ENCODE peak calls at places on chromosome 4, in eight cellular contexts. One of them, this sample, is unnamed.

GRCh38 chr4:4524364-4524763 is 17.5 kb downstream of the STX18 start:
- DNase-seq in adrenal gland: no peak
- DNase-seq in lower lobe of right lung: no peak
- DNase-seq in ovary: no peak
- DNase-seq in AG10803: no peak
- DNase-seq in epithelial cell of esophagus: no peak
- DNase-seq in iPS DF 6.9: no peak
- DNase-seq in mammary epithelial cell: no peak
- DNase-seq in this sample: no peak

GRCh38 chr4:57184378-57185031 is 74.3 kb upstream of the IGFBP7 start:
- DNase-seq in adrenal gland: no peak
- DNase-seq in lower lobe of right lung: no peak
- DNase-seq in ovary: no peak
- DNase-seq in AG10803: no peak
- DNase-seq in epithelial cell of esophagus: no peak
- DNase-seq in iPS DF 6.9: no peak
- DNase-seq in mammary epithelial cell: no peak
- DNase-seq in this sample: no peak

GRCh38 chr4:6855692-6856297 is 53.8 kb upstream of the TBC1D14 start:
- DNase-seq in adrenal gland: no peak
- DNase-seq in lower lobe of right lung: no peak
- DNase-seq in ovary: no peak
- DNase-seq in AG10803: peak; percentile 43
- DNase-seq in epithelial cell of esophagus: no peak
- DNase-seq in iPS DF 6.9: no peak
- DNase-seq in mammary epithelial cell: no peak
- DNase-seq in this sample: no peak

GRCh38 chr4:42282081-42282901 is 115.0 kb upstream of the SHISA3 start:
- DNase-seq in adrenal gland: peak; percentile 63
- DNase-seq in lower lobe of right lung: no peak
- DNase-seq in ovary: peak; percentile 46
- DNase-seq in AG10803: peak; percentile 50
- DNase-seq in epithelial cell of esophagus: peak; percentile 73
- DNase-seq in iPS DF 6.9: no peak
- DNase-seq in mammary epithelial cell: peak; percentile 37
- DNase-seq in this sample: peak; percentile 11

GRCh38 chr4:2101346-2102044 is 42.4 kb downstream of the NAT8L start:
- DNase-seq in adrenal gland: no peak
- DNase-seq in lower lobe of right lung: no peak
- DNase-seq in ovary: no peak
- DNase-seq in AG10803: peak; percentile 16
- DNase-seq in epithelial cell of esophagus: peak; percentile 75
- DNase-seq in iPS DF 6.9: no peak
- DNase-seq in mammary epithelial cell: peak; percentile 83
- DNase-seq in this sample: peak; percentile 54

GRCh38 chr4:16026155-16026761 is 57.6 kb downstream of the PROM1 start:
- DNase-seq in adrenal gland: peak; percentile 37
- DNase-seq in lower lobe of right lung: no peak
- DNase-seq in ovary: no peak
- DNase-seq in AG10803: peak; percentile 63
- DNase-seq in epithelial cell of esophagus: peak; percentile 69
- DNase-seq in iPS DF 6.9: no peak
- DNase-seq in mammary epithelial cell: peak; percentile 32
- DNase-seq in this sample: no peak

GRCh38 chr4:174047363-174047762 is 236.1 kb downstream of the FBXO8 start:
- DNase-seq in adrenal gland: no peak
- DNase-seq in lower lobe of right lung: no peak
- DNase-seq in ovary: no peak
- DNase-seq in AG10803: no peak
- DNase-seq in epithelial cell of esophagus: no peak
- DNase-seq in iPS DF 6.9: no peak
- DNase-seq in mammary epithelial cell: no peak
- DNase-seq in this sample: no peak

GRCh38 chr4:94802091-94802490 is 44.3 kb downstream of the BMPR1B start:
- DNase-seq in adrenal gland: no peak
- DNase-seq in lower lobe of right lung: no peak
- DNase-seq in ovary: no peak
- DNase-seq in AG10803: no peak
- DNase-seq in epithelial cell of esophagus: no peak
- DNase-seq in iPS DF 6.9: no peak
- DNase-seq in mammary epithelial cell: no peak
- DNase-seq in this sample: no peak

GRCh38 chr4:145820407-145820806 is 118.2 kb downstream of the ZNF827 start:
- DNase-seq in adrenal gland: no peak
- DNase-seq in lower lobe of right lung: no peak
- DNase-seq in ovary: no peak
- DNase-seq in AG10803: no peak
- DNase-seq in epithelial cell of esophagus: no peak
- DNase-seq in iPS DF 6.9: no peak
- DNase-seq in mammary epithelial cell: no peak
- DNase-seq in this sample: no peak

GRCh38 chr4:94722748-94723147 is 35.0 kb upstream of the BMPR1B start:
- DNase-seq in adrenal gland: no peak
- DNase-seq in lower lobe of right lung: no peak
- DNase-seq in ovary: no peak
- DNase-seq in AG10803: no peak
- DNase-seq in epithelial cell of esophagus: no peak
- DNase-seq in iPS DF 6.9: no peak
- DNase-seq in mammary epithelial cell: no peak
- DNase-seq in this sample: no peak

GRCh38 chr4:26069218-26069617 is 155.2 kb downstream of the SMIM20 start:
- DNase-seq in adrenal gland: no peak
- DNase-seq in lower lobe of right lung: no peak
- DNase-seq in ovary: no peak
- DNase-seq in AG10803: no peak
- DNase-seq in epithelial cell of esophagus: peak; percentile 20
- DNase-seq in iPS DF 6.9: peak; percentile 50
- DNase-seq in mammary epithelial cell: no peak
- DNase-seq in this sample: no peak

GRCh38 chr4:77433102-77433733 is 172.4 kb upstream of the CXCL13 start:
- DNase-seq in adrenal gland: no peak
- DNase-seq in lower lobe of right lung: no peak
- DNase-seq in ovary: no peak
- DNase-seq in AG10803: peak; percentile 12
- DNase-seq in epithelial cell of esophagus: peak; percentile 61
- DNase-seq in iPS DF 6.9: no peak
- DNase-seq in mammary epithelial cell: peak; percentile 44
- DNase-seq in this sample: no peak

GRCh38 chr4:155854597-155855226 is 11.4 kb downstream of the ASIC5 start:
- DNase-seq in adrenal gland: no peak
- DNase-seq in lower lobe of right lung: no peak
- DNase-seq in ovary: no peak
- DNase-seq in AG10803: peak; percentile 43
- DNase-seq in epithelial cell of esophagus: no peak
- DNase-seq in iPS DF 6.9: no peak
- DNase-seq in mammary epithelial cell: no peak
- DNase-seq in this sample: peak; percentile 11

GRCh38 chr4:53497446-53498069 is 93.7 kb downstream of the LNX1 start:
- DNase-seq in adrenal gland: peak; percentile 78
- DNase-seq in lower lobe of right lung: no peak
- DNase-seq in ovary: peak; percentile 79
- DNase-seq in AG10803: peak; percentile 81
- DNase-seq in epithelial cell of esophagus: no peak
- DNase-seq in iPS DF 6.9: no peak
- DNase-seq in mammary epithelial cell: no peak
- DNase-seq in this sample: no peak

GRCh38 chr4:67288964-67289363 is 256.3 kb downstream of the CENPC start:
- DNase-seq in adrenal gland: no peak
- DNase-seq in lower lobe of right lung: no peak
- DNase-seq in ovary: no peak
- DNase-seq in AG10803: no peak
- DNase-seq in epithelial cell of esophagus: peak; percentile 18
- DNase-seq in iPS DF 6.9: peak; percentile 33
- DNase-seq in mammary epithelial cell: no peak
- DNase-seq in this sample: no peak

GRCh38 chr4:186104114-186104894 is at the start of gene FAM149A:
- DNase-seq in adrenal gland: peak; percentile 46
- DNase-seq in lower lobe of right lung: peak; percentile 86
- DNase-seq in ovary: peak; percentile 58
- DNase-seq in AG10803: no peak
- DNase-seq in epithelial cell of esophagus: peak; percentile 24
- DNase-seq in iPS DF 6.9: no peak
- DNase-seq in mammary epithelial cell: peak; percentile 3
- DNase-seq in this sample: peak; percentile 59

GRCh38 chr4:54099959-54100606 is at the start of gene GSX2:
- DNase-seq in adrenal gland: no peak
- DNase-seq in lower lobe of right lung: no peak
- DNase-seq in ovary: peak; percentile 36
- DNase-seq in AG10803: peak; percentile 28
- DNase-seq in epithelial cell of esophagus: no peak
- DNase-seq in iPS DF 6.9: no peak
- DNase-seq in mammary epithelial cell: peak; percentile 12
- DNase-seq in this sample: peak; percentile 79

GRCh38 chr4:19319607-19320006 is 932.1 kb upstream of the SLIT2 start:
- DNase-seq in adrenal gland: no peak
- DNase-seq in lower lobe of right lung: no peak
- DNase-seq in ovary: no peak
- DNase-seq in AG10803: no peak
- DNase-seq in epithelial cell of esophagus: no peak
- DNase-seq in iPS DF 6.9: no peak
- DNase-seq in mammary epithelial cell: no peak
- DNase-seq in this sample: no peak

GRCh38 chr4:170026253-170026991 is at the start of gene MFAP3L:
- DNase-seq in adrenal gland: peak; percentile 84
- DNase-seq in lower lobe of right lung: peak; percentile 93
- DNase-seq in ovary: peak; percentile 81
- DNase-seq in AG10803: peak; percentile 92
- DNase-seq in epithelial cell of esophagus: peak; percentile 96
- DNase-seq in iPS DF 6.9: peak; percentile 27
- DNase-seq in mammary epithelial cell: peak; percentile 89
- DNase-seq in this sample: peak; percentile 83

GRCh38 chr4:110122201-110122600 is 76.2 kb downstream of the ELOVL6 start:
- DNase-seq in adrenal gland: no peak
- DNase-seq in lower lobe of right lung: no peak
- DNase-seq in ovary: no peak
- DNase-seq in AG10803: peak; percentile 58
- DNase-seq in epithelial cell of esophagus: no peak
- DNase-seq in iPS DF 6.9: no peak
- DNase-seq in mammary epithelial cell: no peak
- DNase-seq in this sample: no peak

DNA sequence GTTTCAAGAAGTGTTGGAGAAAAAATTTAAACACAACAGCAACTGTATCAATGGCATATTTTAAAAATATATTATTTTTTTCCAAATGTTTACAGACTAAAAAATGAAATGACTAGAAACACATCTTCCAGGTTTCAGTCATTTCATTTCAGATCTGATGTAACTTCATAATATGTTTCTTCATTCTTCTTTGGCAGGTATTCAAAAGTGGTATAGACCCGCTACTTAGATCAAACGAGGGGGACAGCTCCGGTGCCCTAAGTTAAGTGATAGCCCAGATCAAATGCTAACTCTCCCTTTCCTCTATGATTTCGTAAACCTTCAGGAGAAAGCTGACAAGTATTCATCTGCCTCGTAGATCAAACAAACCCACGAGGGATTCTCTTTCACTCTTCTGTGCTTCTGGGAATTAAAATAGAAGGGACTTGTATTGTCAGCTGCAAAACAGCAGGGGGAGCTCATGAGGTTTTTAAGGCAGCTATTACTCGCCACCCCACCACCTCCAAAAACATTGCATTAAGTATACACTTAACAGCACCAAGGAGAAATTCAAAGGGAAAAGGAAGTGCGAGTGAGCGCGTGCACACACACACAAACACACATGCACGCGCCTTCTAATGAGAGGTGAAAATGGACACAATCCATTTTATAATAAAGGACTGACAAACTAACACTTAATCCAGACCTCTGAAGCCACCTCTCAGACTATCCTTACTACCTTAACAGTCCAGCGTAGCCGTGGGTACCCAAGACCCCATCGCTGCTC is 21.4 kb downstream of the HELT start:
- DNase-seq in adrenal gland: peak; percentile 68
- DNase-seq in lower lobe of right lung: peak; percentile 54
- DNase-seq in ovary: peak; percentile 66
- DNase-seq in AG10803: peak; percentile 61
- DNase-seq in epithelial cell of esophagus: peak; percentile 62
- DNase-seq in iPS DF 6.9: no peak
- DNase-seq in mammary epithelial cell: peak; percentile 35
- DNase-seq in this sample: peak; percentile 24
- H3K4me3 ChIP-seq in adrenal gland: peak overlapping the region; percentile 43
- H3K4me3 ChIP-seq in lower lobe of right lung: no peak overlapping the region
- H3K4me3 ChIP-seq in ovary: no peak overlapping the region
- H3K4me3 ChIP-seq in AG10803: peak overlapping the region; percentile 43
- H3K4me3 ChIP-seq in epithelial cell of esophagus: no peak overlapping the region
- H3K4me3 ChIP-seq in iPS DF 6.9: no peak overlapping the region
- H3K4me3 ChIP-seq in mammary epithelial cell: peak overlapping the region; percentile 32
- H3K4me3 ChIP-seq in this sample: no peak overlapping the region

GRCh38 chr4:153950100-153950979 is 161.5 kb upstream of the SFRP2 start:
- DNase-seq in adrenal gland: no peak
- DNase-seq in lower lobe of right lung: no peak
- DNase-seq in ovary: no peak
- DNase-seq in AG10803: no peak
- DNase-seq in epithelial cell of esophagus: no peak
- DNase-seq in iPS DF 6.9: no peak
- DNase-seq in mammary epithelial cell: peak; percentile 3
- DNase-seq in this sample: no peak
- H3K4me3 ChIP-seq in adrenal gland: no peak overlapping the region
- H3K4me3 ChIP-seq in lower lobe of right lung: no peak overlapping the region
- H3K4me3 ChIP-seq in ovary: no peak overlapping the region
- H3K4me3 ChIP-seq in AG10803: no peak overlapping the region
- H3K4me3 ChIP-seq in epithelial cell of esophagus: no peak overlapping the region
- H3K4me3 ChIP-seq in iPS DF 6.9: no peak overlapping the region
- H3K4me3 ChIP-seq in mammary epithelial cell: no peak overlapping the region
- H3K4me3 ChIP-seq in this sample: no peak overlapping the region

GRCh38 chr4:112706840-112707207 is 69.9 kb downstream of the LARP7 start:
- DNase-seq in adrenal gland: no peak
- DNase-seq in lower lobe of right lung: no peak
- DNase-seq in ovary: no peak
- DNase-seq in AG10803: no peak
- DNase-seq in epithelial cell of esophagus: no peak
- DNase-seq in iPS DF 6.9: no peak
- DNase-seq in mammary epithelial cell: no peak
- DNase-seq in this sample: no peak
- H3K4me3 ChIP-seq in adrenal gland: peak overlapping the region; percentile 75
- H3K4me3 ChIP-seq in lower lobe of right lung: no peak overlapping the region
- H3K4me3 ChIP-seq in ovary: peak overlapping the region; percentile 49
- H3K4me3 ChIP-seq in AG10803: no peak overlapping the region
- H3K4me3 ChIP-seq in epithelial cell of esophagus: no peak overlapping the region
- H3K4me3 ChIP-seq in iPS DF 6.9: peak overlapping the region; percentile 26
- H3K4me3 ChIP-seq in mammary epithelial cell: no peak overlapping the region
- H3K4me3 ChIP-seq in this sample: no peak overlapping the region

DNA sequence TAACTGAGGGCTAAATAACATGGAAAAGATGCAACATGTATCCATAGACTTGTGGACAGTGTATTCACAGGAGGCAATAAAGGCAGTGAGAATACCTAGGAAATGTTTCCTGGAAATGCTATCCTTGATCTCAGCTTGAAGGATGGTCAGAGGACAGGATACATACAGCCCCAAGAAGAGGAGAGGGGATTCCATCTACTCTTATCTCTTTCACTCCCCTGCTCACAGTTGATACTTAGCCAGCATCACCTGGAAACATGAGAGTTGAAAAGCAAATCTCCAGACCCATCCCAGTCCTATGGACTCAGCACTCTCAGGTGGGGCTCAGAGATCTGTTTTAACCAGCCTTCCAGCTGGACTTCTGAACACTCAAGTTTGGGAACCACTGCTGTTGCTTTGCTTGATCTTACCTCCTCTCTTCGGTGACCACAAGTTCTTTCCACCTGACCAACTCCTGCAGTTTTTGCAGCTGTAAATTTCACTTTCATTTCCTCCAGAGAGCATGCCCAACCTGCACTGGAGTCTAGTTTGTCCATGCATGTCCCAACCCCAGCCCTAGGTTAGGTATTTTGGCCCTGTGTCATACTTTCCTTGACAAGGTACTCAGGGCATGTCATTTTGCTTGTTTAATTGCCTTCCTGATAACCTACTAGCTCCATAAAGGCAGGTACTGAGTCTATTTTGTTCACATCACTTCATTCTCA is 10.4 kb downstream of the RELL1 start:
- DNase-seq in adrenal gland: no peak
- DNase-seq in lower lobe of right lung: no peak
- DNase-seq in ovary: no peak
- DNase-seq in AG10803: no peak
- DNase-seq in epithelial cell of esophagus: peak; percentile 37
- DNase-seq in iPS DF 6.9: no peak
- DNase-seq in mammary epithelial cell: peak; percentile 34
- DNase-seq in this sample: no peak
- H3K4me3 ChIP-seq in adrenal gland: no peak overlapping the region
- H3K4me3 ChIP-seq in lower lobe of right lung: no peak overlapping the region
- H3K4me3 ChIP-seq in ovary: no peak overlapping the region
- H3K4me3 ChIP-seq in AG10803: no peak overlapping the region
- H3K4me3 ChIP-seq in epithelial cell of esophagus: no peak overlapping the region
- H3K4me3 ChIP-seq in iPS DF 6.9: no peak overlapping the region
- H3K4me3 ChIP-seq in mammary epithelial cell: no peak overlapping the region
- H3K4me3 ChIP-seq in this sample: no peak overlapping the region